ENCODE peak calls at places on chromosome 2, in nine cellular contexts. A is astrocyte, X is left ventricle myocardium inferior, R is A549, S is pancreas, V is right atrium auricular region, O is psoas muscle, Y is H1, I is heart right ventricle. Q is an unnamed sample.

GRCh38 chr2:239978381-239978780 is 46.8 kb downstream of the NDUFA10 start:
- DNase-seq in I (no peak), R (no peak), S (no peak), V (no peak), A (peak), X (no peak), O (no peak), Y (no peak), Q (no peak)

GRCh38 chr2:28293416-28293815 is 99.2 kb upstream of the FOSL2 start:
- DNase-seq in V (no peak), S (no peak), A (no peak), I (no peak), X (no peak), O (no peak), R (no peak), Y (no peak), Q (no peak)

GRCh38 chr2:44706584-44707553 is 234.6 kb upstream of the SIX3 start:
- DNase-seq in R (no peak), O (no peak), A (peak), I (no peak), S (no peak), Y (no peak), V (no peak), X (no peak), Q (no peak)

GRCh38 chr2:101114268-101114783 is 36.9 kb downstream of the TBC1D8 start:
- DNase-seq in I (no peak), X (no peak), S (no peak), Y (no peak), V (no peak), R (no peak), A (no peak), O (no peak), Q (no peak)

GRCh38 chr2:195049372-195050031 is 607.5 kb upstream of the SLC39A10 start:
- DNase-seq in Y (no peak), O (no peak), A (peak), I (no peak), X (no peak), R (no peak), V (no peak), S (no peak), Q (no peak)

GRCh38 chr2:172092716-172093415 is 7.6 kb downstream of the DLX1 start:
- DNase-seq in O (no peak), V (no peak), R (no peak), A (no peak), X (no peak), S (no peak), I (no peak), Y (no peak), Q (no peak)

GRCh38 chr2:218570850-218571249 is 2.2 kb downstream of the CNOT9 start:
- DNase-seq in V (no peak), R (no peak), S (no peak), A (peak), Y (no peak), I (no peak), O (no peak), X (no peak), Q (no peak)

GRCh38 chr2:21231985-21232384 is 108.2 kb downstream of the TDRD15 start:
- DNase-seq in O (no peak), I (no peak), Y (no peak), V (no peak), R (no peak), X (no peak), S (no peak), A (no peak), Q (no peak)

GRCh38 chr2:18402-19271 is 27.7 kb downstream of the FAM110C start:
- DNase-seq in I (no peak), R (no peak), X (no peak), V (no peak), Y (no peak), A (no peak), S (no peak), O (no peak), Q (no peak)

GRCh38 chr2:212979799-212980198 is 171.6 kb downstream of the IKZF2 start:
- DNase-seq in A (no peak), O (no peak), I (no peak), V (no peak), Y (no peak), X (no peak), S (no peak), R (no peak), Q (no peak)

GRCh38 chr2:8570637-8571036 is 111.2 kb upstream of the ID2 start:
- DNase-seq in R (no peak), S (no peak), Y (no peak), A (no peak), X (no peak), V (no peak), O (no peak), I (no peak), Q (no peak)

DNA sequence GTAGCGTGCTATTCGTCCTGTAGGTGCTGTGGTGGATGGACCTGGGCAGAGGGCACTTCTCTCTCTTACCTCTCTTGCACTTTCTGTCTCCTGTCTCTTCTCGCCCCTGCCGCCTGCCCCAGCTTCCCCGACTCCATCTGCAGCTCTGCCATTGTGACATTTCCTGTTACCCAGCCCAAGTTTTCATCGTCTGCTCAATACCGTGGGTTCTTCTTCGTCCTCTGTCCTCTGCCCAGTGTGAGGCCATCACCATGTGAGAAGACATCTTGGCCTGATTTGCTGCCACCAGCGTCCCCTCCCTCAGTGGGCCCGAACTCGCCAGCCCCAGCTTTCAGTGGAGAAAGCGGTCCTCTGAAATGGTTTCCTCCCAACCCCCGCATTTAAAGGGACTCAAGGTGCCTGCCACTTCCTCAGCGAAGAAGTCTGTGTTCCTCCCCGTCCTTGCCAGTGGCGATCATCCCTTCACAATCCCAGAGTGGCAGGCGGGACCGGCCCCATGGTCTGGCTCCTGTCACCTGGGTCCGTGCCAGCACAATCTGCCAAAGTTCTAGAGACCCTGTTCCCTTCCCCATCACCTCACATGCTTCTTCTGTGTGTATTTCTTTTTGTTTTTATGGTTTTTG is 18.0 kb downstream of the TGOLN2 start:
- DNase-seq in S (no peak), R (no peak), Y (no peak), O (no peak), V (no peak), X (no peak), A (no peak), I (no peak), Q (peak)
- H3K4me3 ChIP-seq in S (no peak), R (no peak), Y (no peak), O (no peak), V (no peak), X (no peak), A (no peak), I (no peak), Q (no peak)

DNA sequence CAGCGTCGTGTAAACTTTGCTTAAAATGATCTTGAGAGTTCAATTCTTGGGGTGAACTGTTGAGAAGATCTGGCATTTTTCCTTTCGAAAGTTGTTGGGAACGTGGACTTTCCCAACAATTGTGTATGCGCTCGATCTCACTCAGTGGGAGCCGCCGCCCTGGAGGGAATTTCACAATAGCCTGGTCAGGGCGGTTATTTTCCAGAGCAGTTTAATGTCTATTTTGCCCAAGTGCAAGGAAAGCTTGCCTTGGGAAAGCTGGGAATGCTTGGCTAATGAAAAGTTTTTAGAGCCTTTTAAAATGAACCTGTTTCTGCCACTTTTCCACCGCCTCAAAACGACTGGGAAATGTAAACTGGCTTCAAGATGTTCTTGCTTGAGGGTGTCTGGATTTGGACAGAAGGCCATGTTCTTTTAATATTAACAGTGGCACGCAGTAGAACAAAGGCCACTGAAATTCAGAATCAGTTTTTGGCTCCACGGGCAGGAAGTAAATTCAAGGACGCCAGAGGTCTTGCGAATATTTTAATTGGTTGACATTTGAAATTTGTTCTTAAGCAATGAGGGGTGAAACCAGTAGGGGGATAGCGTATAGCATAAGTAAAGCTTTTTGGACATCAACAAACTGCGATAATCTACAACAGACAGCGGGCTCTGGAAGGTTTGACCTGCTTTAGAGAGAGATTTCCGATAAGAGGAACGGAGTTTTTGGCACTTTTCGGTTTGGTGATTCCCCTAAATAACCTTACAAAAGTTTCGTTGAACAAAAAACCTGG is 1.2 kb downstream of the CFLAR start:
- DNase-seq in V (peak), X (peak), O (peak), A (peak), S (peak), Y (no peak), I (peak), R (peak), Q (peak)
- TF ChIP-seq CTCF in V (peak), X (peak), O (peak), A (peak), S (no peak), Y (no peak), I (peak), R (peak), Q (peak)

GRCh38 chr2:39377226-39377939 is 59.7 kb downstream of the MAP4K3 start:
- DNase-seq in R (no peak), A (peak), O (no peak), V (no peak), S (no peak), X (no peak), I (no peak), Y (no peak), Q (no peak)

GRCh38 chr2:39381653-39382052 is 55.4 kb downstream of the MAP4K3 start:
- DNase-seq in A (no peak), I (no peak), X (no peak), Y (no peak), O (no peak), S (no peak), V (no peak), R (no peak), Q (no peak)

GRCh38 chr2:39378968-39379367 is 58.1 kb downstream of the MAP4K3 start:
- DNase-seq in X (no peak), S (no peak), O (no peak), A (peak), I (no peak), Y (no peak), R (no peak), V (no peak), Q (no peak)

GRCh38 chr2:39380525-39381150 is 56.4 kb downstream of the MAP4K3 start:
- DNase-seq in R (no peak), X (no peak), I (no peak), S (no peak), A (peak), O (no peak), Y (no peak), V (no peak), Q (no peak)

DNA sequence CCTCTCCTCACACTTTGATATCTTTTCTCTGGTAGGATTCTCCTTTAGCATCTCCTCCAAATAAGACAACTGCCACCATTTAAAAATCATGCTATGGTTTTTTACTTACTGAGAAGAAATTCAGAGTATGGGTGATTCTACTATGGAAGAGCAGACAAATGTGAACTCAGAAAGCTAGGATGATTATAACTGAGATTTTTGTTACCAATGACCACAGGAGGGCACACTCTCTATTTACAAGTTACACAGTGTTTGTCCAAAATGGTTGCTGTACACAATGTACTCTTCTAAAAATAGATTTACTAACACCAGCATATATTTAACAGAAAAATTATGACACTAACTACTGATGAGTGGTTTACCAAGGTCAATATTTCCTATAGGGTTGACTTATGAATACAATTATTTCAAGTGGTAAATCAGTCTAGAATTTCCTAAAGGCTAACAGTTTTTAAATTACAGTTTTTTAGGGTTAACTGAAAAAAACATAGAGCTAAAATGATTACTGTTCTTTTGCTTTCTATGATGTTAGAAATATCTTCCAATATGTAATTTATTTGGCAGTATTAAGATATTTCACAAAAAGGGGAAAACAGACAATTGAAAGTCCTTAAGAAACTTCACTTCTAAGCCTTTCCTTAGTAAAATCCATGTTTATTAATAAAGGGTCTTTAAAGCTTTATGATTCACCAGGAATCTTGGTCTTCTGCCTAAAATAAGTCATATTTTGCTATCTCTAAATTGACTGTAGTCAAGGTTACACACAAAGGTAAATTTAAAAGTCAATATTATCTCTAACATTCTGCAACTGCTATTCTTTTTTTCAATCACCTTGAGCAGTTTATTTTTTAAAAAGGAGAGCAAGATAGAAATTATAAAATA is 57.2 kb downstream of the MAP4K3 start:
- DNase-seq in Y (no peak), I (peak), O (no peak), S (no peak), X (no peak), A (peak), R (peak), V (no peak), Q (no peak)
- H3K27ac ChIP-seq in Y (no peak), I (peak), O (peak), S (no peak), X (peak), A (peak), R (peak), V (peak), Q (peak)

GRCh38 chr2:74957886-74958276 is 562 bp upstream of the POLE4 start:
- DNase-seq in X (no peak), Y (no peak), I (no peak), A (no peak), O (no peak), S (no peak), R (no peak), V (no peak), Q (no peak)
- H3K4me3 ChIP-seq in X (peak), Y (peak), I (peak), A (peak), O (peak), S (peak), R (peak), V (peak), Q (peak)

DNA sequence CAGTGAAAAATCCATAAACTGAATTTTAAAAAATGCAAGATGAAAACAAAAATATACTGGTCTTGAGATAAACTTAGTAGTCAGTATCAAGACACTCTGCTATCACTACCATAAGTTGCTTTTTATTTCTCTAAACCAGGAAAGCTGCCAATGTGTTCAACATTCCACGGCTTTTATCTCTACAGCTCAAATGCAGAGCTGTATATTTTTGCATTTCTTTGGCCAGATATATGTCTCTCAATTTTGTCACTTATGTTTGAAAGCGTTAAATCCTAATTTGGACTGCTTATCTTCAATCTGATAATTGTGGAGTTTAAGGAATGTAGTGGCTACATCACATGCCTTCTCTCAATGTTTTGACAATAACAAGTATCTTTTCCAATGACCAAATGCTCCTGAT is 609.5 kb downstream of the EPHA4 start:
- DNase-seq in V (no peak), O (no peak), A (peak), S (no peak), X (no peak), R (no peak), I (no peak), Y (no peak), Q (no peak)
- TF ChIP-seq CTCF in V (no peak), O (no peak), A (no peak), S (no peak), X (no peak), R (no peak), I (no peak), Y (no peak), Q (no peak)

GRCh38 chr2:1685078-1685956 is 59.0 kb downstream of the PXDN start:
- DNase-seq in X (no peak), Y (no peak), I (no peak), V (no peak), R (no peak), S (no peak), A (no peak), O (peak), Q (no peak)
- H3K27ac ChIP-seq in X (no peak), Y (peak), I (no peak), V (no peak), R (no peak), S (no peak), A (peak), O (no peak), Q (no peak)

DNA sequence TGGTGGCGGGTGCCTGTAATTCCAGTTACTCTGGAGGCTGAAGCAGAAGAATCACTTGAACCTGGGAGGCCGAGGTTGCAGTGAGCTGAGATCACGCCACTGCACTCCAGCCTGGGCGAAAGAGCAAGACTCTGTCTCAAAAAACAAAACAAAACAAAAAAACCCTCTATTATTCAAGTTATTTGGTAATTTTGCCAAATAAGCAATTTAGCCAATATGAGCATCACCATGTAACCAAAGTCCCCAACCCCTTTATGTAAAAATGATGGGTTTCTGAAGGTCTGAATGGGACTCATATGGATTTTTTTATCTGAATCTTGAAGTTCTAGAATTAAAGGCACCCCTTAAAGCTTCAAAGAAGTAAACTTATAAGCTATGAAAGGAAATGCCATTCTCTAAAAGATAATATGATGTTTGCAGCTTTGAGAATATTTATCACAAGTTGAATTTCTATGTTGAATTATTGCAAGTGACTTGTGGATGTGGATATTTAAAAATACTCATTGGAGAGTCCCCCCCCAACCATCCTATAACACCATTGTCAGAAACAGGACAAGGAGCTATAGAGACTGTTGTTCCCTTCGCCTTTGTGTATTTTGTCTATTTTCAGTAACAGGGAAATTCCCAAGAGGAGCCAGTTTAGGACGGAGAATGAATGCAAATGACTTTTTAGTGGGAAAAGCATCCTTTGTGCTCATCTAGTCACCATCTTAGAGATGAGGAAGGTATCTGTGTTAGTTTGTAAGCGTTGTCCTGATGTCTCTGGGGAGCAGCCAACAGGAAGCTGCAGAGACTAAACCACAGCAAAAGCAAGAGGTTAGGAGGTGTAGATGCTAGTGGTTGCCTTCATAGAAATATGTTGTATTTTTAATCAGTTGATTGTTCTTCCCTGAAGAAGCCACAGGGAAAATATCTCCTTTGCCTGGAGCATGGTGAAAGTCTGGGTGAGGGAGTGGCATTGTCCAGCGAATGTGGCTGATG is 68.3 kb downstream of the TET3 start:
- DNase-seq in V (no peak), O (no peak), X (no peak), R (no peak), Y (no peak), I (no peak), A (no peak), S (no peak), Q (no peak)
- H3K4me3 ChIP-seq in V (no peak), O (no peak), X (no peak), R (no peak), Y (no peak), I (no peak), A (no peak), S (no peak), Q (no peak)

GRCh38 chr2:208570066-208570465 is 163.5 kb downstream of the PTH2R start:
- DNase-seq in A (no peak), V (no peak), O (no peak), X (no peak), S (no peak), Y (no peak), I (no peak), R (no peak), Q (no peak)

GRCh38 chr2:208568203-208568602 is 161.6 kb downstream of the PTH2R start:
- DNase-seq in Y (no peak), X (no peak), I (no peak), V (no peak), O (no peak), S (no peak), R (no peak), A (no peak), Q (no peak)

GRCh38 chr2:208573559-208573958 is 167.0 kb downstream of the PTH2R start:
- DNase-seq in X (no peak), O (no peak), S (no peak), I (no peak), R (no peak), V (no peak), Y (no peak), A (no peak), Q (no peak)

GRCh38 chr2:208571764-208572131 is 165.2 kb downstream of the PTH2R start:
- DNase-seq in X (no peak), Y (no peak), I (no peak), R (no peak), O (no peak), A (no peak), V (no peak), S (no peak), Q (no peak)

GRCh38 chr2:208570851-208571763 is 164.5 kb downstream of the PTH2R start:
- DNase-seq in R (peak), S (no peak), X (no peak), I (no peak), Y (no peak), V (no peak), O (no peak), A (no peak), Q (no peak)
- TF ChIP-seq CTCF in R (no peak), S (no peak), X (no peak), I (no peak), Y (peak), V (no peak), O (no peak), A (no peak), Q (no peak)

DNA sequence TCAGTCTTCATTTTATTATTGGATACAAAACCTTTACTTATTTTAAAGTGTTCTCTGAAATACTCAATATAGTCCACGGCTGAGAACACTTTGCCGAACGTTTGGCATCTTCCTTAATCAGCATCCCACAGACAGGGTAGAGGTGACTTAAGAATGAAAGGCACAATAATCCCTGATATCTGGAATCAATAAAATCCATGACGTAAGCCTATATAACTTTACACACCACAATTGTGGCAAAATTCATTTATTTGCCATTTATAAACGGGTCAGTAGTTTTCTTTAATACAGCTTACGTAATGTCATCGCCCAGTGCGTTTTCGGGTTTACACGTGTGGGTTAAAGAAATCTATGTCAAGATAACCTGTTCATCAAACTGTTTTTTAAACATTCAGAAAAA is 1.3 kb downstream of the MGAT4A start:
- DNase-seq in S (no peak), A (no peak), O (no peak), I (no peak), X (no peak), R (no peak), Y (no peak), V (no peak), Q (no peak)
- H3K27ac ChIP-seq in S (peak), A (no peak), O (peak), I (peak), X (peak), R (no peak), Y (no peak), V (peak), Q (peak)